ENCODE peak calls at places on chromosomes 1 and 21, in five cellular contexts. G is NT2/D1, O is uterus, Y is endothelial cell, A is NCI-H2081. U is an unnamed sample.

GRCh38 chr1:89425056-89425455 is 61.2 kb downstream of the GBP6 start:
- DNase-seq in Y (no peak), O (no peak), G (no peak), A (peak), U (peak)

GRCh38 chr1:91137173-91137852 is 115.5 kb upstream of the ZNF644 start:
- DNase-seq in G (no peak), Y (no peak), O (no peak), A (no peak), U (no peak)

GRCh38 chr1:48182441-48182840 is 40.1 kb upstream of the SLC5A9 start:
- DNase-seq in G (no peak), O (no peak), A (no peak), Y (no peak), U (peak)

GRCh38 chr1:82806133-82806532 is 1005.4 kb downstream of the ADGRL2 start:
- DNase-seq in O (no peak), A (no peak), G (no peak), Y (no peak), U (no peak)

GRCh38 chr1:55725378-55725777 is 510.2 kb upstream of the USP24 start:
- DNase-seq in G (no peak), A (no peak), O (no peak), Y (no peak), U (peak)

GRCh38 chr1:214698589-214698988 is 95.6 kb downstream of the CENPF start:
- DNase-seq in Y (no peak), A (no peak), O (no peak), G (no peak), U (no peak)

GRCh38 chr1:115529216-115529897 is 112.4 kb upstream of the VANGL1 start:
- DNase-seq in Y (no peak), A (peak), O (no peak), G (no peak), U (peak)

GRCh38 chr1:226002667-226003501 is 3.7 kb upstream of the SDE2 start:
- DNase-seq in G (peak), O (peak), Y (peak), A (peak), U (peak)

GRCh38 chr1:39896909-39897685 is 4.6 kb downstream of the MYCL start:
- DNase-seq in G (no peak), O (no peak), A (no peak), Y (no peak), U (no peak)

GRCh38 chr1:167797005-167797404 is 75.2 kb downstream of the MPZL1 start:
- DNase-seq in A (no peak), Y (peak), O (peak), G (peak), U (peak)

GRCh38 chr21:29238967-29239289 is 59.8 kb upstream of the BACH1 start:
- DNase-seq in A (no peak), G (no peak), O (no peak), Y (no peak), U (peak)

GRCh38 chr1:223472057-223472456 is 78.8 kb downstream of the CCDC185 start:
- DNase-seq in A (no peak), G (no peak), O (no peak), Y (no peak), U (no peak)

GRCh38 chr21:25831300-25831699 is 96.5 kb downstream of the GABPA start:
- DNase-seq in O (no peak), G (no peak), Y (no peak), A (no peak), U (no peak)

GRCh38 chr1:200982071-200982945 is 41.2 kb downstream of the KIF21B start:
- DNase-seq in A (no peak), O (no peak), G (no peak), Y (no peak), U (no peak)

GRCh38 chr21:36235058-36235582 is 78.5 kb downstream of the DOP1B start:
- DNase-seq in A (no peak), Y (no peak), G (no peak), O (no peak), U (no peak)

GRCh38 chr1:11731719-11732283 is 4.1 kb upstream of the AGTRAP start:
- DNase-seq in O (peak), Y (peak), A (no peak), G (no peak), U (no peak)

GRCh38 chr21:44272231-44272858 is 10.6 kb upstream of the DNMT3L start:
- DNase-seq in G (no peak), O (no peak), Y (no peak), A (no peak), U (no peak)

GRCh38 chr1:14597343-14598006 is 1.0 kb upstream of the KAZN start:
- DNase-seq in Y (no peak), O (no peak), G (no peak), A (no peak), U (no peak)

GRCh38 chr21:45234127-45234526 is 53.6 kb downstream of the POFUT2 start:
- DNase-seq in A (no peak), Y (no peak), O (no peak), G (no peak), U (no peak)

GRCh38 chr1:210688482-210689233 is 360.0 kb downstream of the HHAT start:
- DNase-seq in O (no peak), G (no peak), Y (no peak), A (no peak), U (no peak)

GRCh38 chr1:109084563-109085517 is 5.7 kb upstream of the TMEM167B start:
- DNase-seq in G (no peak), Y (no peak), A (no peak), O (no peak), U (no peak)

GRCh38 chr1:31095298-31095981 is 29.9 kb upstream of the PUM1 start:
- DNase-seq in O (no peak), Y (no peak), A (no peak), G (no peak), U (no peak)

GRCh38 chr1:169892819-169893644 is 664 bp downstream of the SCYL3 start:
- DNase-seq in A (peak), O (peak), G (no peak), Y (no peak), U (peak)

GRCh38 chr1:39788758-39789570 is at the start of gene BMP8B:
- DNase-seq in A (peak), O (no peak), Y (peak), G (no peak), U (peak)

GRCh38 chr1:225480825-225481434 is 53.1 kb upstream of the LBR start:
- DNase-seq in G (peak), Y (peak), A (peak), O (no peak), U (peak)

GRCh38 chr1:173122958-173123852 is 72.5 kb upstream of the TNFSF18 start:
- DNase-seq in A (no peak), O (peak), G (peak), Y (peak), U (peak)

GRCh38 chr1:30511563-30512252 is 211.7 kb downstream of the MATN1 start:
- DNase-seq in G (no peak), Y (no peak), O (no peak), A (no peak), U (peak)

GRCh38 chr1:22731924-22732522 is 21.4 kb downstream of the EPHB2 start:
- DNase-seq in G (no peak), A (no peak), Y (peak), O (no peak), U (no peak)

GRCh38 chr1:234613128-234613875 is 3.3 kb upstream of the IRF2BP2 start:
- DNase-seq in Y (no peak), O (no peak), A (peak), G (no peak), U (peak)

GRCh38 chr1:11500881-11501280 is 21.9 kb downstream of the DISP3 start:
- DNase-seq in A (no peak), Y (no peak), G (no peak), O (no peak), U (no peak)

GRCh38 chr1:234409328-234409727 is 36.1 kb downstream of the COA6 start:
- DNase-seq in Y (no peak), G (no peak), A (peak), O (no peak), U (no peak)

GRCh38 chr1:198892065-198892464 is 253.2 kb downstream of the PTPRC start:
- DNase-seq in Y (peak), G (no peak), O (no peak), A (peak), U (no peak)

GRCh38 chr1:183806086-183806485 is 1.2 kb downstream of the RGL1 start:
- DNase-seq in G (no peak), Y (no peak), A (no peak), O (no peak), U (no peak)

GRCh38 chr1:181858135-181858534 is 203.4 kb downstream of the ZNF648 start:
- DNase-seq in A (no peak), O (no peak), Y (no peak), G (no peak), U (no peak)

GRCh38 chr1:24236170-24237045 is 49.3 kb upstream of the IFNLR1 start:
- DNase-seq in G (no peak), Y (no peak), A (no peak), O (peak), U (peak)

GRCh38 chr1:151710187-151710586 is 6.4 kb downstream of the CELF3 start:
- DNase-seq in Y (peak), O (no peak), G (peak), A (peak), U (peak)

GRCh38 chr21:43274946-43275310 is 106.1 kb downstream of the CRYAA start:
- DNase-seq in G (no peak), O (no peak), A (no peak), Y (no peak), U (no peak)